ENCODE peak calls at places on chromosomes 7 and 10, in four cellular contexts. U, Z, H and P are unnamed samples.

GRCh38 chr10:128875955-128876354 is 591.1 kb upstream of the MGMT start:
- DNase-seq in U (no peak), Z (no peak), H (no peak), P (no peak)

GRCh38 chr10:126731613-126731995 is 61.1 kb upstream of the C10orf90 start:
- DNase-seq in U (no peak), Z (no peak), H (no peak), P (no peak)

GRCh38 chr7:16975712-16976111 is 93.9 kb upstream of the AGR3 start:
- DNase-seq in U (no peak), Z (no peak), H (no peak), P (no peak)

GRCh38 chr10:15719062-15719898 is 442 bp downstream of the ITGA8 start:
- DNase-seq in U (no peak), Z (no peak), H (no peak), P (peak; percentile 37)

GRCh38 chr10:49183596-49184542 is 4.3 kb downstream of the TMEM273 start:
- DNase-seq in U (no peak), Z (no peak), H (peak; percentile 66), P (no peak)

GRCh38 chr7:140230862-140231778 is 54.3 kb upstream of the KDM7A start:
- DNase-seq in U (peak; percentile 93), Z (no peak), H (peak; percentile 67), P (peak; percentile 88)

GRCh38 chr10:73246783-73247508 is at the start of gene DNAJC9:
- DNase-seq in U (peak; percentile 87), Z (peak; percentile 85), H (peak; percentile 93), P (peak; percentile 91)

GRCh38 chr7:27961255-27961654 is 219.3 kb downstream of the JAZF1 start:
- DNase-seq in U (no peak), Z (no peak), H (no peak), P (no peak)

GRCh38 chr7:108094375-108094774 is 35.8 kb downstream of the LAMB4 start:
- DNase-seq in U (no peak), Z (no peak), H (no peak), P (no peak)

GRCh38 chr10:106635947-106636346 is 528.6 kb downstream of the SORCS1 start:
- DNase-seq in U (no peak), Z (no peak), H (no peak), P (no peak)

GRCh38 chr7:128405345-128406146 is 4.2 kb downstream of the IMPDH1 start:
- DNase-seq in U (no peak), Z (no peak), H (peak; percentile 98), P (peak; percentile 75)
- TF ChIP-seq FOXM1 in U (no peak), Z (no peak), H (no peak), P (no peak)

GRCh38 chr10:93462881-93463280 is 19.3 kb downstream of the MYOF start:
- DNase-seq in U (no peak), Z (peak; percentile 23), H (no peak), P (no peak)
- TF ChIP-seq TARDBP in U (no peak), Z (no peak), H (no peak), P (no peak)

GRCh38 chr10:117640406-117640805 is 97.9 kb downstream of the EMX2 start:
- DNase-seq in U (no peak), Z (no peak), H (no peak), P (no peak)

GRCh38 chr10:117635851-117636250 is 93.3 kb downstream of the EMX2 start:
- DNase-seq in U (no peak), Z (no peak), H (no peak), P (no peak)

DNA sequence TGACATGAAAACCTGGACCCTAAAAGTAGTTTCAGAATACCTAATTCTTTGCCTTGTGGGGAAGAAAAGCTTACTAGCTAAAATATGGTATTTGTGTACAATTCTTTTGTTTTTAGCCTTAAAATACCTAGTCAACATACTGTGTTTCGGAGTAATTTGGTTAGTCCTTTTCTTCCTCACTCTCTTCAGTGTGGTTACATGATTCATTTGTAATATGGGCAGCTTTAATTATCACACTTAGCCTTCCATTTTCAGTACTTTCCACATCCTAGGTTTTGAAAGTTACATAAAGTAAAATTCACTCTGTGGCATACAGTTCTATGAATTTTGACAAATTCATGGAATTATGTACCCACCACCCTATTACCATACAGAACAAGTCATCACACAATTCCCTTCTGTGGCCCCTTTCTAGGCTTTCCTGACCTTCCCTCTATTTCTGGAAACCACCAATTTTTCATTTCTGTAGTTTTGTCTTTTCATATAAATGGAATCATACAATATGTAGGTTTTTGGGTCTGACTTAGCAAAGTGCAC is 96.2 kb downstream of the EMX2 start:
- DNase-seq in U (no peak), Z (no peak), H (no peak), P (no peak)
- TF ChIP-seq FOXM1 in U (no peak), Z (no peak), H (no peak), P (no peak)

DNA sequence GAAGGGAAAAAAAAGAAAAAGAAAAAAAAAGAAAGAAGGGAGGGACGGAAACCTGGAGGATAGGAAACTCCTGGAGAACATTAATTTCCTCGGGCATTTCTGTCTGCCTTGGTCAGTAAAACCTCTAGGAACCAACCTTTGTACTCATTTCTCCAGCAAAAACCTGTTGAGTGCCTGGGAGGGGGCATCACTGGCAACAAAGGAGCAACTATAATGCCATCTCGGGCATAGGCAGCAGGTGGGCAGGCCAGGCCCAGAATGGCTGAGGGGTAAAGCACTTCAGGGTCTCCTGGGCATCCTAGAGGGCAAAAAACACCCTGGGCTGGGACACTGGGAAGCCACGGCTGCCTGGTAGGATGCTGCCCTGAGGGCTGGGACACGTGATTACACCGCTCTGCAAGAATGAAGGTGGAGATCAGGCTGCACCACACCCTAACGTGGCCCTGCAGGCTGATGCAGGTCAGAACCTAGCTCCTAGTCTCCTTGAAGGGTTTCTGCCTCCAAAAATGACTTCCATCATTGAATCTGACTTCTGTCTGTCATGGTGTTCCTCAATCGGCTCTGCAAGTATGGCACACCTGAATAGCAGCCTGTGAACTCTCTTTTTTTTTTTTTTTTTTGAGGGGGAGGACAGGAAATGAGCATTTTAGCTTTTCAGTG is 4.5 kb upstream of the TRAPPC14 start:
- DNase-seq in U (no peak), Z (no peak), H (no peak), P (no peak)
- TF ChIP-seq TARDBP in U (no peak), Z (no peak), H (no peak), P (no peak)

GRCh38 chr10:99435986-99436633 is 5.7 kb upstream of the GOT1 start:
- DNase-seq in U (peak; percentile 48), Z (no peak), H (peak; percentile 35), P (no peak)
- TF ChIP-seq FOXM1 in U (no peak), Z (no peak), H (no peak), P (no peak)

GRCh38 chr7:142485617-142486226 is 227.9 kb upstream of the PRSS58 start:
- DNase-seq in U (no peak), Z (no peak), H (peak; percentile 77), P (peak; percentile 23)

GRCh38 chr7:142483659-142484317 is 225.9 kb upstream of the PRSS58 start:
- DNase-seq in U (no peak), Z (no peak), H (no peak), P (no peak)

GRCh38 chr7:142487124-142487523 is 229.3 kb upstream of the PRSS58 start:
- DNase-seq in U (no peak), Z (no peak), H (no peak), P (no peak)

GRCh38 chr7:142481548-142481947 is 223.7 kb upstream of the PRSS58 start:
- DNase-seq in U (no peak), Z (no peak), H (no peak), P (no peak)

DNA sequence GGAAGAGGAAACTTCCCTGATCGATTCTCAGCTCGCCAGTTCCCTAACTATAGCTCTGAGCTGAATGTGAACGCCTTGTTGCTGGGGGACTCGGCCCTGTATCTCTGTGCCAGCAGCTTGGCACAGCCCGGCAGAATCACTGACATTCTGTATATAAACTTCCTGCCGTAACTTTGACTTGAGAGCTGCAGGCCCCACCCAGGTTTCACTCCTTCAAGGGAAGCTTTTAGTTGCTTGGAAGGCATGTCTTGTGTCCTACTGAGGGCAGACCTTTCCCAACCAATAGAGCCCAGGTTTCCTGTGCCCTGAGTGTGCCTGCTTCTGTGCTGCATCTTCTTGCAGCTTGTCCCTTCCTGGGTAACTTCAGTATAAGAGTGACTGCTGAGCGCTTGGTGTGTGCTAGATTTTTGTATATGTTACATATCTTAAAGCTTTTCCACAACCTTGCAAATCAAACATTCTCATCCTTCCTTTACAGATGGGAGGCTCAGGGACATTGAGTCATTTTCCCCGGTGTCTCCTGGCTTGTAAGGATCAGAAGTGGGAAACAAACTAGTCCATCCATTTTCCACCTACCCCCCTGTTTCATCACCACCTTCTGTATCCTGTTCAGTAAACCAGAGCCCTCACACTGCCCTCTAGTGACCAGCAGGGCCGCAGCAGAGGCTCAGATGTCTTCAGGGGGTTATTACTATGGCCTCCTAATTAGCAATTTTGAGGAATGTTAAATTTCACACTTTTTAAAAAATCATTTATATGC is 225.2 kb upstream of the PRSS58 start:
- DNase-seq in U (peak; percentile 7), Z (no peak), H (peak; percentile 59), P (peak; percentile 62)
- TF ChIP-seq TARDBP in U (no peak), Z (no peak), H (no peak), P (no peak)

GRCh38 chr10:71004176-71004575 is 115.8 kb upstream of the PCBD1 start:
- DNase-seq in U (no peak), Z (no peak), H (no peak), P (no peak)

GRCh38 chr10:71006497-71006896 is 118.1 kb upstream of the PCBD1 start:
- DNase-seq in U (no peak), Z (no peak), H (no peak), P (no peak)

GRCh38 chr10:71004676-71005075 is 116.3 kb upstream of the PCBD1 start:
- DNase-seq in U (no peak), Z (no peak), H (no peak), P (no peak)

GRCh38 chr10:71007516-71007915 is 119.2 kb upstream of the PCBD1 start:
- DNase-seq in U (no peak), Z (no peak), H (no peak), P (no peak)

GRCh38 chr10:71005337-71006305 is 117.3 kb upstream of the PCBD1 start:
- DNase-seq in U (no peak), Z (no peak), H (no peak), P (no peak)
- TF ChIP-seq FOXM1 in U (no peak), Z (no peak), H (no peak), P (no peak)